ENCODE peak calls at places on chromosome 1, in ten cellular contexts. H is IMR-90, C is heart left ventricle, I is tibial nerve, Q is HepG2, A is prostate gland, R is uterus, M is body of pancreas, T is stomach, P is A549. U is an unnamed sample. For H3K4me1, the result is how much of the 10 kb centered on the place peaks cover.

GRCh38 chr1:22749919-22750670 is 39.5 kb downstream of the EPHB2 start:
- DNase-seq in A (peak), R (no peak), H (peak), I (peak), T (peak), Q (no peak), M (peak), P (peak), C (no peak), U (peak)

GRCh38 chr1:162302246-162302645 is 74.4 kb downstream of the SPATA46 start:
- DNase-seq in I (no peak), A (no peak), T (no peak), C (no peak), H (no peak), M (no peak), Q (no peak), R (no peak), P (no peak), U (no peak)

GRCh38 chr1:153357853-153358690 is at the start of gene S100A9:
- DNase-seq in T (no peak), M (no peak), H (no peak), R (no peak), I (no peak), C (no peak), A (no peak), Q (no peak), P (no peak), U (no peak)

GRCh38 chr1:203440780-203441179 is 34.8 kb upstream of the PRELP start:
- DNase-seq in R (peak), P (no peak), I (peak), T (peak), C (peak), A (peak), Q (no peak), M (peak), H (peak), U (peak)

GRCh38 chr1:170545476-170545875 is 13.5 kb downstream of the GORAB start:
- DNase-seq in T (no peak), H (peak), A (no peak), M (no peak), Q (no peak), R (no peak), I (no peak), P (no peak), C (no peak), U (no peak)

GRCh38 chr1:166113031-166113430 is 53.8 kb downstream of the FAM78B start:
- DNase-seq in C (no peak), I (no peak), A (no peak), M (no peak), P (no peak), H (no peak), R (no peak), T (no peak), Q (no peak), U (no peak)

GRCh38 chr1:241896670-241896962 is 48.6 kb downstream of the EXO1 start:
- DNase-seq in R (no peak), P (no peak), M (no peak), C (no peak), I (no peak), Q (no peak), H (no peak), T (no peak), A (no peak), U (no peak)

GRCh38 chr1:18217398-18218043 is 109.9 kb downstream of the IGSF21 start:
- DNase-seq in M (no peak), Q (peak), C (no peak), A (no peak), T (no peak), I (peak), H (peak), R (no peak), P (peak), U (no peak)

GRCh38 chr1:170204121-170204520 is 58.4 kb downstream of the NTMT2 start:
- DNase-seq in H (no peak), M (no peak), I (no peak), A (no peak), Q (no peak), T (no peak), P (no peak), C (no peak), R (no peak), U (no peak)

GRCh38 chr1:6491480-6491962 is at the start of gene PLEKHG5:
- DNase-seq in M (no peak), T (no peak), C (no peak), R (no peak), Q (peak), P (no peak), I (no peak), H (peak), A (no peak), U (no peak)

GRCh38 chr1:6258675-6259074 is 2.2 kb downstream of the GPR153 start:
- DNase-seq in T (no peak), C (no peak), R (no peak), P (no peak), H (no peak), A (no peak), M (no peak), I (no peak), Q (no peak), U (peak)

GRCh38 chr1:163535807-163536206 is 214.1 kb downstream of the NUF2 start:
- DNase-seq in T (no peak), M (no peak), H (peak), Q (no peak), C (no peak), A (no peak), I (no peak), P (no peak), R (no peak), U (no peak)

GRCh38 chr1:25028910-25029599 is 99.0 kb upstream of the RUNX3 start:
- DNase-seq in H (no peak), I (no peak), R (no peak), P (no peak), M (no peak), T (no peak), A (no peak), Q (no peak), C (no peak), U (no peak)

GRCh38 chr1:45326627-45327591 is at the start of gene HPDL:
- DNase-seq in I (peak), P (peak), M (peak), H (peak), C (peak), R (peak), Q (no peak), T (peak), A (peak), U (peak)

GRCh38 chr1:44326066-44326701 is 28.9 kb downstream of the ERI3 start:
- DNase-seq in Q (no peak), T (no peak), H (no peak), P (no peak), R (no peak), M (no peak), A (peak), I (no peak), C (no peak), U (no peak)

GRCh38 chr1:88946845-88947244 is 45.6 kb downstream of the KYAT3 start:
- DNase-seq in H (peak), I (no peak), P (no peak), Q (no peak), M (no peak), C (no peak), R (no peak), T (no peak), A (no peak), U (no peak)

GRCh38 chr1:33099290-33100118 is 18.6 kb downstream of the AZIN2 start:
- DNase-seq in C (peak), T (peak), R (no peak), Q (no peak), I (peak), A (peak), H (peak), P (no peak), M (peak), U (peak)

GRCh38 chr1:160366731-160367515 is at the start of gene NHLH1:
- DNase-seq in Q (no peak), A (no peak), H (no peak), M (no peak), P (no peak), C (no peak), I (no peak), T (no peak), R (no peak), U (no peak)

GRCh38 chr1:10692401-10693021 is 103.9 kb downstream of the CASZ1 start:
- DNase-seq in Q (peak), M (peak), I (no peak), T (peak), A (peak), C (peak), R (no peak), P (peak), H (no peak), U (peak)

GRCh38 chr1:39988618-39989343 is 33.8 kb downstream of the MFSD2A start:
- DNase-seq in P (no peak), A (peak), I (no peak), R (no peak), T (peak), H (peak), C (no peak), Q (no peak), M (peak), U (no peak)

GRCh38 chr1:93601686-93602085 is 80.0 kb downstream of the BCAR3 start:
- DNase-seq in C (no peak), P (no peak), T (no peak), M (peak), R (no peak), A (no peak), Q (no peak), H (no peak), I (no peak), U (no peak)

DNA sequence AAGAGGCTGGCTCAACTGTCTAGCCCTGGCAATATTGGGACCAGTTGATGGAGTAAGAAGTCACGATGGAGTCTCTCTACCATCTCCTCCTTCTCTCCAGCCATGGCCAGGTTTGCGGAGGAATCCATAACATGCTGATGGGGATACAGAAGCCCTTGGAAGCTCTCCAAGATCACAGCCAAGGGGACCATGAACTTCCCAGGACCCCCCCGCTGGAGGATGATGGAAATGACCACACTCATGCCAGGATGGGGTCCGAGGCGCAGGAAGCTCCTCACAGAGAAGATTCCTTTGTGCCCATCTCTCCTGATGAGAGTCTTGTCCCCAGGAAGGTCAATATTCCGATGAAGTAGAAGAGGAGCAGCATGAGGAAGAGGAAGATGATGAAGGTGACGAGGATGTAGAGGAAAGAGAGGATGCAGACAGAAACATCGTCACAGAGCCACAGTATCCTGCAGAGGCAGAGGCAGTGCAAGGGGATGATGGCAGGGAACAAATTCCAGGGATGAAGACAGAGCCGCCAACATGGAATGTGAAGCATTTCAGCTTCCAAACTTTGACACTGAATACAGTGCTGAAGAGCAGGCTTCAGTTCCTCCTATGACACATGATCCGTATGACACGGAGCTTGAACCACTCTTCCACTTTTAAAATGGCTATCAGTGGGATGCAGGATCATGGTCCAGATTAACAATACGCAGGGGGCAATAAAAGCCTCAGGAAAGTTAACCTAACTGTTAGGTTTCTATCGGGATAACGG is 57.9 kb upstream of the EDN2 start:
- DNase-seq in Q (no peak), M (peak), T (no peak), C (peak), R (peak), I (no peak), P (no peak), H (no peak), A (no peak), U (peak)
- TF ChIP-seq CTCF in Q (no peak), M (no peak), T (no peak), C (no peak), R (no peak), I (no peak), P (no peak), H (no peak), A (no peak), U (no peak)

DNA sequence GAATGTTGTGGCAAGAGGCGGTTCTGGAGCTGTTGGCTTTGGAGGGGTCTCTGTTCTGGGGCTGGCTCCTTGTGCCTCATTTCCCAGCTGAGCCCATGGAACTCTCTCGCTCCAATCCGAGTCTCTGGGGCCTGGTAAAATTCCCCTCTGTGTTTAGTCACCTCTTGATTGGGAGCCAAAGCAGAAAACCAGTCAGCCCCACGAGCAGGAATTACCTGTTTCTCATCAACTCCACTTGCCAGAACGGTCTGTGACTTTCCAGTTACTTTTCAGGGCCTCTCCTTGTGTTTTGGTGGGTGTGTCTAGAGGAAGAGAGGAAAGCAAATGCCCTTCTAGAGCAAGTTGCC is 10.8 kb upstream of the S100A11 start:
- DNase-seq in T (peak), M (peak), Q (no peak), C (no peak), R (peak), I (no peak), H (peak), P (peak), A (peak), U (no peak)
- TF ChIP-seq POLR2A in T (no peak), M (no peak), Q (no peak), C (no peak), R (no peak), I (no peak), H (no peak), P (no peak), A (peak), U (no peak)

GRCh38 chr1:198169704-198170103 is 12.9 kb downstream of the NEK7 start:
- DNase-seq in Q (no peak), M (no peak), P (no peak), R (no peak), I (no peak), H (no peak), A (no peak), T (no peak), C (no peak), U (no peak)

GRCh38 chr1:198173832-198174231 is 17.0 kb downstream of the NEK7 start:
- DNase-seq in I (no peak), Q (no peak), M (no peak), H (no peak), P (no peak), A (no peak), C (no peak), T (no peak), R (no peak), U (no peak)

GRCh38 chr1:198174297-198174696 is 17.5 kb downstream of the NEK7 start:
- DNase-seq in T (no peak), C (no peak), H (peak), I (no peak), Q (no peak), M (no peak), P (no peak), R (no peak), A (no peak), U (no peak)

GRCh38 chr1:198168180-198168579 is 11.4 kb downstream of the NEK7 start:
- DNase-seq in R (no peak), A (no peak), H (peak), T (no peak), Q (no peak), I (no peak), P (no peak), C (no peak), M (no peak), U (no peak)

GRCh38 chr1:198171667-198172294 is 15.0 kb downstream of the NEK7 start:
- DNase-seq in P (no peak), T (no peak), H (no peak), Q (no peak), C (no peak), A (no peak), M (no peak), R (no peak), I (no peak), U (no peak)
- H3K4me1 ChIP-seq in P (under half), T (under half), H (under half), Q (under half), C (half or more), A (under half), M (half or more), R (under half), I (half or more), U (under half)

GRCh38 chr1:222129041-222129440 is 387.2 kb upstream of the DUSP10 start:
- DNase-seq in Q (no peak), A (no peak), C (no peak), M (no peak), R (no peak), I (no peak), T (no peak), P (no peak), H (no peak), U (no peak)

GRCh38 chr1:222127096-222127495 is 385.2 kb upstream of the DUSP10 start:
- DNase-seq in I (no peak), H (no peak), Q (no peak), R (no peak), M (no peak), T (no peak), A (no peak), P (no peak), C (no peak), U (no peak)

GRCh38 chr1:222127526-222128152 is 385.8 kb upstream of the DUSP10 start:
- DNase-seq in I (no peak), C (no peak), T (no peak), Q (no peak), M (no peak), P (no peak), A (no peak), H (peak), R (no peak), U (no peak)

GRCh38 chr1:222126052-222126451 is 384.2 kb upstream of the DUSP10 start:
- DNase-seq in T (no peak), Q (no peak), I (no peak), R (no peak), A (no peak), H (no peak), P (no peak), C (no peak), M (no peak), U (no peak)

DNA sequence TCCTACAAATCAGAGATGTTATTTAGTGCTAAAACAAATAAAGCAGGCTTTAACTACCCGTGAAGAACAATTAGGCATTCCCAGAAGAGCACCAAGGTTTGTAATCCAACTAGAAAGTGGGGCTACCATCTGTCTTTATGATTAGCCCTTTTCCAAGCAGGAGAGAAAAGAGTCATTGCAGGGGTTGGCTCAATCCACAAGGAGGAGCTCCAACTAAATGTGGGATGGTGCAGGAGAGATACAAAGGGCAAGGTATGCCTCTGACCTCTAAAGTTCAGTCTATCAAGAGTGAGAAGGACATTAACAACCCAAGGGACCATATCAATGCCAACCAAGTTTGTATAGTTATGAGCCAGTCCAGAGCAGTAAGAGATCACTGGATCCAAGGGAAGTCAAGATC is 382.7 kb upstream of the DUSP10 start:
- DNase-seq in I (no peak), P (no peak), T (no peak), R (no peak), Q (no peak), M (no peak), H (no peak), A (no peak), C (no peak), U (no peak)
- TF ChIP-seq CTCF in I (no peak), P (no peak), T (no peak), R (no peak), Q (peak), M (no peak), H (peak), A (peak), C (no peak), U (no peak)

DNA sequence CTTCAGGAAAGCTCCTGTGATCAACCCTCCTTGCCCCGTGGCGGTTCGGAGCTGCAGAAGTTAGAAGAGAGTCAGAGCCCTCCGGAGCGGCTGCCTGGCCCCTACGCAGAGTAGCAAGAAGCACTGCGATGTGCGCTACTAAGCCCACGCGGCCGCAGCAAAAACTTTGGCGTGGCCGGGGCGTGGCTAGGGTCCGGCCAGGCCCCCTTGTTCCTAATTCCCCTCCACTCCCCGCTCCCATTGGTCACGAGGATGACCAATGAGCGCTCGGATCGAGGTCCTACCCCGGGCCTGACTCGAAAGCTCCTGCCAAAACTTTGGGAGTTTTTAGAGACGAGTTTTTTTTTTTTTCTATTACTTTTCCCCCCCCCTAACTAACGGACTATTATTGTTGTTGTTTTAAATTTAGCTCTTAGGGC is at the start of gene HLX:
- DNase-seq in I (peak), Q (no peak), R (peak), A (peak), C (peak), P (peak), T (peak), H (peak), M (peak), U (peak)
- TF ChIP-seq POLR2A in I (peak), Q (no peak), R (peak), A (no peak), C (peak), P (peak), T (no peak), H (peak), M (peak), U (no peak)

DNA sequence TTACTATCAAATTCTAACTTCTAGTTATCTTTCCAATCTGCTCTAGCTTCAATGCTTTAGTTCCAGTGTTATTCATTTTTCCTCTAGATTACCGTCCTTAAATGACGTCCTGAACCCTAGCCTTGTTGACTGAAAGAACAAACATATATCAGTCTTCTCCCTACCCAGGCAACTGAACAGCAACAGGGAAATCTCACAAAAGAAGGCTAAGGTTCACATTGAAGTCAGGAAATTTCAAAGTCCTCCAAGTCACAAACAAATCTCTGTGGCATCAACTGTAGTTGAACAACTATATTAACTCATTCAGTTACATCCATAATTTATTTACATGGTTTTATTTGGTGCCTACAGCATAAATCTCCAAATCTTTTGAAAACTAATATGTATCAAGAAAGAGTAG is 19.5 kb downstream of the FOXJ3 start:
- DNase-seq in C (no peak), A (no peak), R (no peak), I (no peak), M (no peak), Q (peak), P (no peak), H (no peak), T (no peak), U (no peak)
- H3K4me1 ChIP-seq in C (under half), A (under half), R (under half), I (half or more), M (half or more), Q (half or more), P (half or more), H (under half), T (half or more), U (under half)

GRCh38 chr1:176567190-176567794 is 104.3 kb downstream of the PAPPA2 start:
- DNase-seq in I (no peak), T (no peak), C (no peak), A (peak), P (no peak), Q (no peak), M (no peak), H (peak), R (no peak), U (no peak)
- TF ChIP-seq CTCF in I (no peak), T (no peak), C (no peak), A (no peak), P (no peak), Q (no peak), M (no peak), H (no peak), R (no peak), U (no peak)

DNA sequence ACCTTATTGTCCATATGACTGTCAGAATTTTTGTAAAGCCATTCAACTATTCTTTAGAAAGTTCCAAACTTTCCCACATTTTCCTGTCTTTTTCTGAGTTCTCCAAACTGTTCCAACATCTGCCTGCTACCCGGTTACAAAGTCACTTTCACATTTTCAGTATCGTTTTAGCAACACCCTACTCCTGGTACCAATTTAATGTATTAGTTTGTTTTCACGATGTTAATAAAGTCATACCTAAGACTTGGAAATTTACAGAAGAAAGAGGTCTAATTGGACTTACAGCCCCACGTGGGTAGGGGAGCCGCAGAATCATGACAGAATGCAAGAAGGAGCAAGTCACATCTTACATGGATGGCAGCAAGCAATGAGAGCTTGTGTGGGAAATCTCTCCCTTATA is 867.8 kb downstream of the AMY1C start:
- DNase-seq in T (no peak), I (no peak), P (no peak), Q (no peak), A (no peak), C (no peak), H (no peak), R (no peak), M (no peak), U (no peak)
- TF ChIP-seq POLR2A in T (no peak), I (no peak), P (no peak), Q (no peak), A (no peak), C (no peak), H (no peak), R (no peak), M (no peak), U (no peak)

U was measured in Peyer's patch.